ENCODE peak calls at places on chromosome 11, in five cellular contexts. C, S, D, F and M are unnamed samples.

GRCh38 chr11:111359223-111360149 is 19.6 kb downstream of the POU2AF1 start:
- ATAC-seq in C (no peak), S (no peak), D (peak; percentile 25), F (peak; percentile 44), M (peak; percentile 81)

GRCh38 chr11:47589504-47590025 is 3.1 kb downstream of the FAM180B start:
- ATAC-seq in C (peak; percentile 20), S (no peak), D (no peak), F (peak; percentile 27), M (no peak)

GRCh38 chr11:93903989-93904388 is 53.6 kb upstream of the VSTM5 start:
- ATAC-seq in C (no peak), S (no peak), D (peak; percentile 78), F (no peak), M (no peak)

GRCh38 chr11:92383430-92383829 is 158.8 kb downstream of the FAT3 start:
- ATAC-seq in C (peak; percentile 31), S (no peak), D (no peak), F (no peak), M (no peak)

GRCh38 chr11:60936467-60937143 is 12.3 kb downstream of the TMEM132A start:
- ATAC-seq in C (no peak), S (no peak), D (no peak), F (no peak), M (no peak)

GRCh38 chr11:32597914-32598313 is 14.3 kb downstream of the EIF3M start:
- ATAC-seq in C (no peak), S (no peak), D (no peak), F (no peak), M (no peak)

GRCh38 chr11:69131644-69132300 is 24.0 kb upstream of the SMIM38 start:
- ATAC-seq in C (peak; percentile 97), S (no peak), D (peak; percentile 94), F (no peak), M (no peak)

GRCh38 chr11:18684267-18684666 is 14.3 kb upstream of the TMEM86A start:
- ATAC-seq in C (no peak), S (no peak), D (no peak), F (no peak), M (no peak)

GRCh38 chr11:33670250-33671011 is 30.2 kb downstream of the C11orf91 start:
- ATAC-seq in C (no peak), S (peak; percentile 85), D (no peak), F (peak; percentile 52), M (peak; percentile 82)

GRCh38 chr11:33732176-33732575 is 4.0 kb downstream of the CD59 start:
- ATAC-seq in C (no peak), S (no peak), D (no peak), F (peak; percentile 25), M (peak; percentile 12)

GRCh38 chr11:93608280-93608862 is 53.1 kb upstream of the CEP295 start:
- ATAC-seq in C (peak; percentile 56), S (no peak), D (no peak), F (no peak), M (peak; percentile 36)

GRCh38 chr11:109508943-109509342 is 87.0 kb downstream of the C11orf87 start:
- ATAC-seq in C (no peak), S (no peak), D (no peak), F (no peak), M (no peak)

GRCh38 chr11:66970808-66971442 is 4.2 kb upstream of the C11orf86 start:
- ATAC-seq in C (peak; percentile 93), S (peak; percentile 84), D (no peak), F (peak; percentile 92), M (peak; percentile 96)

GRCh38 chr11:125994509-125994908 is 48.7 kb downstream of the VSIG10L2 start:
- ATAC-seq in C (no peak), S (no peak), D (no peak), F (no peak), M (no peak)

GRCh38 chr11:112195906-112196305 is 20.6 kb downstream of the BCO2 start:
- ATAC-seq in C (peak; percentile 50), S (no peak), D (no peak), F (no peak), M (no peak)

GRCh38 chr11:113245216-113245615 is 69.2 kb upstream of the TTC12 start:
- ATAC-seq in C (no peak), S (no peak), D (no peak), F (no peak), M (no peak)

GRCh38 chr11:111788051-111788450 is 21.9 kb upstream of the PPP2R1B start:
- ATAC-seq in C (no peak), S (no peak), D (no peak), F (no peak), M (no peak)

GRCh38 chr11:35293034-35293433 is 126.3 kb downstream of the SLC1A2 start:
- ATAC-seq in C (no peak), S (no peak), D (no peak), F (peak; percentile 74), M (peak; percentile 77)

GRCh38 chr11:126336065-126336464 is 19.4 kb upstream of the ST3GAL4 start:
- ATAC-seq in C (no peak), S (no peak), D (no peak), F (no peak), M (no peak)

GRCh38 chr11:128603003-128603715 is 15.8 kb upstream of the ETS1 start:
- ATAC-seq in C (no peak), S (no peak), D (no peak), F (peak; percentile 29), M (peak; percentile 40)

GRCh38 chr11:117020873-117021564 is 77.2 kb downstream of the SIK3 start:
- ATAC-seq in C (peak; percentile 52), S (no peak), D (no peak), F (no peak), M (peak; percentile 36)

GRCh38 chr11:68051191-68052136 is 12.6 kb downstream of the TCIRG1 start:
- ATAC-seq in C (peak; percentile 7), S (no peak), D (peak; percentile 52), F (peak; percentile 13), M (no peak)

GRCh38 chr11:28965824-28966223 is 857.6 kb downstream of the METTL15 start:
- ATAC-seq in C (no peak), S (no peak), D (no peak), F (no peak), M (no peak)

GRCh38 chr11:8584511-8584910 is 9.5 kb downstream of the STK33 start:
- ATAC-seq in C (peak; percentile 16), S (no peak), D (peak; percentile 91), F (no peak), M (no peak)

GRCh38 chr11:115525600-115526006 is 21.4 kb upstream of the CADM1 start:
- ATAC-seq in C (no peak), S (no peak), D (no peak), F (no peak), M (no peak)

GRCh38 chr11:129386795-129387390 is 11.2 kb downstream of the BARX2 start:
- ATAC-seq in C (no peak), S (no peak), D (no peak), F (no peak), M (no peak)

GRCh38 chr11:12288212-12288933 is 89.0 kb upstream of the PARVA start:
- ATAC-seq in C (peak; percentile 68), S (peak; percentile 62), D (peak; percentile 69), F (peak; percentile 18), M (peak; percentile 32)

GRCh38 chr11:65308281-65308891 is 6.3 kb upstream of the CDC42EP2 start:
- ATAC-seq in C (peak; percentile 59), S (no peak), D (no peak), F (peak; percentile 31), M (no peak)

GRCh38 chr11:78822931-78823423 is 248.3 kb upstream of the NARS2 start:
- ATAC-seq in C (peak; percentile 92), S (no peak), D (peak; percentile 82), F (no peak), M (no peak)

GRCh38 chr11:77392842-77393241 is 81.1 kb downstream of the PAK1 start:
- ATAC-seq in C (no peak), S (no peak), D (no peak), F (no peak), M (no peak)

GRCh38 chr11:65262381-65262680 is 569 bp downstream of the POLA2 start:
- ATAC-seq in C (peak; percentile 68), S (no peak), D (no peak), F (no peak), M (no peak)

GRCh38 chr11:32325725-32326124 is 109.6 kb downstream of the WT1 start:
- ATAC-seq in C (no peak), S (no peak), D (no peak), F (no peak), M (no peak)

GRCh38 chr11:118872403-118872821 is 11.3 kb upstream of the CXCR5 start:
- ATAC-seq in C (no peak), S (peak; percentile 44), D (no peak), F (peak; percentile 3), M (peak; percentile 47)

GRCh38 chr11:10646956-10647355 is 46.6 kb downstream of the IRAG1 start:
- ATAC-seq in C (peak; percentile 59), S (no peak), D (no peak), F (no peak), M (no peak)

GRCh38 chr11:78354741-78355705 is 62.6 kb downstream of the GAB2 start:
- ATAC-seq in C (peak; percentile 79), S (no peak), D (peak; percentile 16), F (peak; percentile 53), M (no peak)

GRCh38 chr11:124935548-124936514 is at the start of gene HEPACAM:
- ATAC-seq in C (no peak), S (no peak), D (no peak), F (no peak), M (no peak)

GRCh38 chr11:113673566-113674396 is 32.3 kb downstream of the TMPRSS5 start:
- ATAC-seq in C (no peak), S (no peak), D (no peak), F (no peak), M (peak; percentile 17)

GRCh38 chr11:60242607-60243292 is at the start of gene MS4A4E:
- ATAC-seq in C (peak; percentile 26), S (no peak), D (no peak), F (no peak), M (no peak)